ENCODE peak calls at places on chromosomes 16 and 17, in ten cellular contexts. E is bronchial epithelial cell, S is GM10248, D is AG10803, T is coronary artery, G is transverse colon, U is HFF-Myc, O is AG04450, K is BE2C, M is cardiac fibroblast. L is an unnamed sample.

GRCh38 chr16:89491238-89491869 is 993 bp upstream of the ANKRD11 start:
- DNase-seq in U (no peak), D (peak), M (no peak), G (no peak), K (no peak), E (no peak), T (no peak), S (no peak), O (no peak), L (no peak)

GRCh38 chr16:495127-495748 is 32.3 kb upstream of the CAPN15 start:
- DNase-seq in E (peak), S (peak), U (no peak), G (peak), T (no peak), D (peak), O (peak), K (peak), M (peak), L (no peak)

GRCh38 chr17:80512233-80512632 is 32.4 kb upstream of the RPTOR start:
- DNase-seq in T (no peak), D (peak), K (no peak), S (no peak), O (no peak), E (no peak), U (no peak), M (no peak), G (no peak), L (no peak)

GRCh38 chr17:77002103-77003045 is 134.2 kb downstream of the MGAT5B start:
- DNase-seq in M (peak), T (no peak), G (no peak), U (peak), E (peak), S (no peak), K (peak), O (peak), D (peak), L (no peak)

GRCh38 chr17:3318336-3318735 is 20.2 kb upstream of the OR3A1 start:
- DNase-seq in T (no peak), E (peak), M (no peak), O (no peak), G (no peak), U (no peak), S (no peak), K (no peak), D (no peak), L (no peak)

GRCh38 chr16:88920618-88921602 is 54.5 kb upstream of the PABPN1L start:
- DNase-seq in S (peak), M (peak), E (no peak), K (peak), G (peak), D (peak), T (no peak), U (peak), O (peak), L (peak)

GRCh38 chr16:53827741-53828140 is 123.8 kb downstream of the FTO start:
- DNase-seq in D (no peak), E (no peak), T (no peak), U (no peak), M (peak), K (no peak), G (no peak), O (no peak), S (no peak), L (no peak)

GRCh38 chr16:75761111-75761510 is 34.8 kb upstream of the CPHXL start:
- DNase-seq in E (no peak), D (peak), O (no peak), K (no peak), G (no peak), M (peak), T (no peak), S (peak), U (no peak), L (no peak)

GRCh38 chr16:11050536-11050935 is 106.2 kb downstream of the CLEC16A start:
- DNase-seq in U (no peak), G (no peak), O (no peak), T (no peak), D (no peak), S (no peak), E (no peak), K (no peak), M (no peak), L (no peak)

GRCh38 chr16:49023095-49023494 is 258.5 kb downstream of the CBLN1 start:
- DNase-seq in S (no peak), T (peak), D (peak), O (no peak), U (peak), E (peak), M (peak), K (no peak), G (no peak), L (no peak)

GRCh38 chr16:52624891-52625290 is 77.9 kb upstream of the TOX3 start:
- DNase-seq in U (no peak), K (no peak), E (peak), M (no peak), G (no peak), T (no peak), S (no peak), O (no peak), D (no peak), L (no peak)

GRCh38 chr17:60557805-60558204 is 31.8 kb upstream of the APPBP2 start:
- DNase-seq in O (no peak), U (no peak), D (no peak), S (no peak), M (no peak), K (no peak), E (no peak), T (no peak), G (no peak), L (no peak)

GRCh38 chr16:1534021-1535020 is 855 bp downstream of the TMEM204 start:
- DNase-seq in O (no peak), D (peak), U (no peak), K (peak), M (peak), G (no peak), S (no peak), E (no peak), T (no peak), L (no peak)

GRCh38 chr16:55035037-55035436 is 104.4 kb downstream of the IRX5 start:
- DNase-seq in O (no peak), M (no peak), G (no peak), U (no peak), D (no peak), K (peak), T (peak), E (peak), S (peak), L (no peak)
- TF ChIP-seq CTCF in O (peak), M (peak), G (peak), U (peak), D (peak), K (peak), T (no peak), E (peak), S (peak), L (no peak)

DNA sequence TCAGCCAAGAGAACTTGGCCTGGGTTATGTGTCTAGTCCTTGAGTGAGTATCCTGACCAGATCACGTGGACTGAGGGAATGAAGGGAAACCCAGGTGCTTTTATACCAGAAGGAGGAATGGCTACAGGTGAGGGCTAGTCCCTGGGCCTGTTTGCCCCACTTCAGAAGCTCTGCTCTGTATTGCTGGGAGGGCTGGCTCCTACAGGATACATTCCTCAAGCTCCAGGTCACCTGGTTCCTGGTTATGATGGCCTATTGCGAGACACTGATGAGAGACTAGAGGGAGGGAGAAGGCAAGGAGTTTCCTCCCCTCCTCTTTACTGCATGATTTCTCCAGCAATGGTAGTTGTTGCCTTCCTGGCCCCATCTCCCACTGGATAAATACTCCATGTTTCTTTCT is 19.0 kb upstream of the SMG8 start:
- DNase-seq in T (no peak), K (no peak), G (no peak), U (no peak), D (no peak), O (no peak), S (no peak), E (peak), M (no peak), L (no peak)
- TF ChIP-seq CTCF in T (no peak), K (no peak), G (no peak), U (no peak), D (no peak), O (no peak), S (no peak), E (no peak), M (no peak), L (no peak)

GRCh38 chr16:56204836-56205235 is 13.5 kb downstream of the GNAO1 start:
- DNase-seq in T (no peak), E (no peak), O (no peak), M (no peak), S (no peak), G (no peak), U (no peak), K (no peak), D (peak), L (no peak)

GRCh38 chr16:56201030-56201429 is 9.7 kb downstream of the GNAO1 start:
- DNase-seq in G (no peak), T (no peak), U (no peak), S (no peak), E (no peak), O (no peak), K (no peak), M (no peak), D (no peak), L (no peak)

GRCh38 chr16:56199164-56199563 is 7.9 kb downstream of the GNAO1 start:
- DNase-seq in M (no peak), E (no peak), T (no peak), D (no peak), K (no peak), S (no peak), U (no peak), O (no peak), G (no peak), L (no peak)

GRCh38 chr16:56202036-56202435 is 10.7 kb downstream of the GNAO1 start:
- DNase-seq in K (no peak), E (no peak), M (no peak), S (no peak), G (no peak), D (peak), T (no peak), U (no peak), O (no peak), L (no peak)

GRCh38 chr16:56203052-56203451 is 11.8 kb downstream of the GNAO1 start:
- DNase-seq in T (no peak), U (no peak), O (no peak), K (peak), D (no peak), E (peak), G (peak), S (peak), M (no peak), L (no peak)
- TF ChIP-seq CTCF in T (no peak), U (peak), O (peak), K (peak), D (no peak), E (peak), G (no peak), S (peak), M (peak), L (no peak)

GRCh38 chr16:86242244-86243122 is 267.8 kb upstream of the FOXF1 start:
- DNase-seq in E (no peak), U (no peak), T (no peak), S (no peak), K (no peak), G (no peak), D (no peak), O (no peak), M (no peak), L (no peak)

GRCh38 chr16:86243123-86243473 is 267.2 kb upstream of the FOXF1 start:
- DNase-seq in U (no peak), S (no peak), D (no peak), K (no peak), O (no peak), M (no peak), E (no peak), T (no peak), G (no peak), L (no peak)

GRCh38 chr16:86243571-86244154 is 266.7 kb upstream of the FOXF1 start:
- DNase-seq in E (no peak), K (no peak), M (no peak), S (no peak), O (no peak), T (no peak), U (no peak), G (no peak), D (no peak), L (no peak)

GRCh38 chr16:86240716-86241363 is 269.5 kb upstream of the FOXF1 start:
- DNase-seq in K (no peak), M (no peak), G (no peak), D (no peak), U (no peak), S (no peak), O (no peak), T (no peak), E (no peak), L (no peak)

DNA sequence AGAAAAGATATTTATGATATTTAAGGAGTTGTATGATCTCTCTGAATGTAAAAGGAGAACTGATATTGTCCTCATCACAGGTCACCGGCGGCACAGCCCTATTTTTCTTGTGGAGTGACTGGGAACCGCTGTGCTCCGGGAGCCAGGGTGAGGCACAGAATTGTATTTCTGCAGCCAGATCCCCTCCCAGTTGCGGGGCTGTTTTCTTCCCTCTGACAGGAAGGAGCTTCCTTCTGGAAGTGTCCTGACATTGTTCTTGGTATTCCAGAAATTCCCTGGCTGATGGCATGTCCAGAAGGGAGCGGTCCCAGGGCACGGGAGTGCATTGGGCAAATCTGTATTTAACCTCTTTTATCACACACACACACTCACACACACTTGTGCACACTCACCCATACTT is 268.6 kb upstream of the FOXF1 start:
- DNase-seq in D (no peak), O (no peak), G (no peak), E (no peak), S (no peak), T (no peak), M (no peak), U (no peak), K (no peak), L (no peak)
- TF ChIP-seq CTCF in D (no peak), O (no peak), G (no peak), E (no peak), S (no peak), T (no peak), M (no peak), U (no peak), K (no peak), L (no peak)

GRCh38 chr17:40301315-40301714 is 7.7 kb upstream of the RARA start:
- DNase-seq in E (no peak), O (no peak), M (no peak), K (peak), G (peak), D (no peak), T (peak), U (no peak), S (no peak), L (no peak)
- TF ChIP-seq CTCF in E (peak), O (no peak), M (no peak), K (peak), G (peak), D (no peak), T (no peak), U (no peak), S (no peak), L (no peak)

DNA sequence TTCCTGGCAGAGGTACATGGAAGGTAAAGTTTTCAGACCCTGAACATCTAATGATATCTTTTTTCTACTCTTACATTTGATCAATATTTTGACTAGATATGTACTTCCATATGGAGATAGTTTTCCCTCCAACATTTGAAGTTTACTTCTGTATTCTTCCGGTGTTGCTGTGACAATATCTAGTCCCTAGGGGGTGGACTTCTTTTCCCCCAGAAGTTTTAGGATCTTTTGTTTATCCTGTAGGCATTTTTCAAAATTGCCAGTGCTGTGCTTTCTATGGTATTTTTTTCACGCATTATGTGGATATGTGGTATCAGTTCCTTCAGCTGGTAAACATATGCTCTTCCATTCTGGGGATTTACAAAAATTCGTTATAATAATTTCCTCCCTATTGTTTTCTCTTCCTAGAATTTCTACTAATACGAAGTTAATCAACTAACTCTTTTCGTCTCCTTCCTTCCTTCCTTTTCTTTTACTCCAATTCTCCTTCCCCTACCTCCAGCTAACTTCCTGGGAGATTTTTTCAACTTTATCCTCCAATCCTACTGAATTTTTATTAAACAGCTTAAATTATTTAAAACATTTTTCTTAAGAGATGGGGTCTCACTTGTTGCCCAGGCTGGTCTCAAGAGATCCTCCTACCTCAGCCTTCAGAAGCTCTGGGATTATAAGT is 26.1 kb upstream of the ZNHIT3 start:
- DNase-seq in M (no peak), U (no peak), O (no peak), E (no peak), S (no peak), G (no peak), T (no peak), D (no peak), K (no peak), L (no peak)
- TF ChIP-seq CTCF in M (no peak), U (no peak), O (no peak), E (no peak), S (no peak), G (no peak), T (no peak), D (no peak), K (peak), L (no peak)

DNA sequence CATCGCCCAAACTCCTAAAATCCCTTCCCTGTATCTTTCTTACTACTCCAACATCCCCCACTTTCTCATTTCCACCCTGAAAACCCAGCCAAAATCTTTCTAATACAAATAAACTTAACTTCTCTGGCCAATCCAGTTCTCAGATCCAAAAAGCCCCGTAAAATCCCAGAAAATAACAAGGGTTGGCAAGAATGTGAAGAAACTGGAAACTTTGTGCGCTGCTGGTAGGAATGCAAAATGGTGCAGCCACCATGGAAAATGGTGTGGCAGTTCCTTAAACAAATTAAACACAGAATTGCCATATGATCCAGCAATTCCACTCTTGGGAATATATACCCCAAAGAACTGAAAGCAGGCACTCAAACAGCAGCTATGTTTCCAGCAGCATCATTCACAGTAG is 24.1 kb downstream of the LRRC75A start:
- DNase-seq in O (no peak), E (no peak), G (no peak), U (no peak), K (no peak), M (no peak), S (no peak), T (no peak), D (no peak), L (no peak)
- TF ChIP-seq CTCF in O (peak), E (no peak), G (no peak), U (no peak), K (no peak), M (no peak), S (no peak), T (no peak), D (no peak), L (no peak)

L was measured in activated B cell treated with CpG ODN at 0.5 μM for 24 hours.